ENCODE peak calls at places on chromosomes 6 and 20, in eight cellular contexts. E is heart right ventricle, V is MM.1S, R is GM12878, L is ovary, B is WERI-Rb-1, K is suprapubic skin, Y is lower lobe of right lung. S is an unnamed sample.

GRCh38 chr6:293185-294174 is 1.2 kb downstream of the DUSP22 start:
- DNase-seq in K (peak; percentile 89), B (no peak), V (peak; percentile 62), L (no peak), R (no peak), Y (no peak), E (peak; percentile 40), S (no peak)

GRCh38 chr20:35773154-35773751 is 1.4 kb downstream of the PHF20 start:
- DNase-seq in L (no peak), V (peak; percentile 45), R (peak; percentile 36), Y (no peak), E (no peak), B (no peak), K (no peak), S (no peak)

GRCh38 chr20:49415005-49415663 is 67.3 kb downstream of the KCNB1 start:
- DNase-seq in K (no peak), R (no peak), L (no peak), Y (no peak), B (no peak), V (no peak), E (no peak), S (no peak)

GRCh38 chr6:79665725-79666551 is 34.8 kb downstream of the SH3BGRL2 start:
- DNase-seq in V (no peak), L (no peak), K (no peak), E (no peak), R (no peak), B (no peak), Y (no peak), S (no peak)

GRCh38 chr6:44133003-44133931 is 5.9 kb downstream of the TMEM63B start:
- DNase-seq in L (peak; percentile 52), B (peak; percentile 86), K (no peak), Y (peak; percentile 77), E (peak; percentile 51), V (no peak), R (no peak), S (peak; percentile 30)

GRCh38 chr6:99612551-99613397 is 6.1 kb downstream of the PRDM13 start:
- DNase-seq in L (no peak), V (no peak), B (peak; percentile 48), K (no peak), R (no peak), Y (no peak), E (no peak), S (no peak)

GRCh38 chr6:108699290-108700041 is 138.7 kb downstream of the FOXO3 start:
- DNase-seq in Y (no peak), B (no peak), E (peak; percentile 36), K (no peak), V (no peak), L (no peak), R (no peak), S (no peak)

GRCh38 chr20:34083137-34083536 is 28.9 kb downstream of the EIF2S2 start:
- DNase-seq in E (peak; percentile 78), V (no peak), L (peak; percentile 48), K (peak; percentile 72), Y (peak; percentile 89), B (no peak), R (no peak), S (peak; percentile 57)

GRCh38 chr6:153167026-153167891 is 36.2 kb upstream of the RGS17 start:
- DNase-seq in R (no peak), Y (no peak), K (no peak), E (no peak), V (no peak), B (no peak), L (no peak), S (peak; percentile 80)

GRCh38 chr6:39086294-39086693 is 28.7 kb downstream of the SAYSD1 start:
- DNase-seq in E (no peak), R (peak; percentile 26), L (no peak), V (peak; percentile 80), K (no peak), Y (no peak), B (no peak), S (no peak)

GRCh38 chr6:157226761-157227160 is 96.6 kb downstream of the TMEM242 start:
- DNase-seq in L (no peak), Y (no peak), R (no peak), V (no peak), B (no peak), K (no peak), E (no peak), S (no peak)

GRCh38 chr6:55654445-55654844 is 75.5 kb upstream of the HMGCLL1 start:
- DNase-seq in B (no peak), V (no peak), E (no peak), R (no peak), L (no peak), Y (no peak), K (no peak), S (no peak)

GRCh38 chr6:36386495-36387439 is 702 bp downstream of the ETV7 start:
- DNase-seq in V (no peak), K (no peak), B (no peak), E (peak; percentile 15), R (no peak), Y (peak; percentile 63), L (peak; percentile 42), S (peak; percentile 69)

GRCh38 chr6:23445157-23445710 is 680.8 kb upstream of the NRSN1 start:
- DNase-seq in L (no peak), K (no peak), V (no peak), B (peak; percentile 43), E (peak; percentile 6), R (no peak), Y (no peak), S (no peak)

GRCh38 chr6:129774697-129775447 is 64.9 kb upstream of the ARHGAP18 start:
- DNase-seq in Y (peak; percentile 57), K (peak; percentile 72), E (peak; percentile 41), L (peak; percentile 52), B (peak; percentile 85), R (no peak), V (peak; percentile 42), S (peak; percentile 68)

GRCh38 chr20:22862645-22863230 is 172.4 kb upstream of the SSTR4 start:
- DNase-seq in B (no peak), L (no peak), Y (no peak), E (peak; percentile 42), K (no peak), R (no peak), V (no peak), S (no peak)

GRCh38 chr20:20217626-20218025 is 150.3 kb upstream of the INSM1 start:
- DNase-seq in R (no peak), Y (no peak), K (no peak), V (no peak), B (no peak), E (no peak), L (no peak), S (no peak)
- H3K27ac ChIP-seq in R (no peak overlapping the region), Y (no peak overlapping the region), K (no peak overlapping the region), V (no peak overlapping the region), B (no peak overlapping the region), E (peak overlapping the region; percentile 87), L (no peak overlapping the region), S (no peak overlapping the region)

DNA sequence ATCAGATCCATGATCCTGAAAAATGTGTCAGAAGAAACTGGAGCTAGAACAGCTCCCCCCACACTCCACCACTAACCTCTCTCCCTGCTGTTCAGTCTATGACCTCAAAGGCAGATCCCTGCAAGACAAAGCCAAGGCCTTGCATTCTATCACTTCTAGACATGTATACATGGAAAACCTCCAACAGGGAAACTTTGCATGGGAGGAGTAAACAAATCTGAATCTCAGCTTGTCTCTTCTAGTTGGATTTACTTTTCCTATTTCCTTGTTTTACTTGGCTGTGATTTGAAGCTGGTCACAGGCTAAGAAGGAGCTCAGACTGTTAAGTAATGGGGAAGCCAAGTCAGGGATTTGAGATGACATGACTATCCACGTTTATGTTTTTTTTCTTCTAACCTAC is 456.8 kb upstream of the CHD6 start:
- DNase-seq in R (no peak), Y (no peak), V (no peak), B (no peak), K (no peak), L (no peak), E (no peak), S (no peak)
- H3K9me3 ChIP-seq in R (no peaks in the 10 kb centered on the region), Y (no peaks in the 10 kb centered on the region), V (no peaks in the 10 kb centered on the region), B (no peaks in the 10 kb centered on the region), K (no peaks in the 10 kb centered on the region), L (no peaks in the 10 kb centered on the region), E (no peaks in the 10 kb centered on the region), S (no peaks in the 10 kb centered on the region)

DNA sequence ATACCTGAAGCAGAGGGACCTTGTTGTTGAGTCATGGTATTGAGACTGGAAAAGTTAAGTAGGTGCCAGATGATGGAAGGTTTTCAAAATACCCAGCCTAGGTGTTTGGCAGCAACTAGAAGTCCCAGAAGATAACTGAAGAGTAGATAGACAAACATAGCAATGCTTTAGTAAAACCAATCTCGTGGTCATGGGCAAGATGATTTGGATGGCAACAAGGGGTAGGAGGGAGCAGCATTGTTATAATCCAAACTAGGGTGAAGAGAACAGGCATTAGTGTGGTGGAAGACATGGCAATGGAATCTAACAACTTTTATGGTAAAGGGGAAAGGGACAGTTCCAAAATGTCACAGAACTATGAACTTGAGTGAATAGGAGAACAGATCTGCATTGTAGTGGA is 2.3 kb downstream of the FILIP1 start:
- DNase-seq in E (no peak), R (no peak), B (no peak), K (no peak), L (no peak), Y (no peak), V (no peak), S (no peak)
- H3K27ac ChIP-seq in E (peak overlapping the region; percentile 95), R (no peak overlapping the region), B (no peak overlapping the region), K (no peak overlapping the region), L (no peak overlapping the region), Y (peak overlapping the region; percentile 47), V (no peak overlapping the region), S (no peak overlapping the region)

GRCh38 chr20:7352165-7352564 is 584.7 kb downstream of the BMP2 start:
- DNase-seq in R (no peak), Y (no peak), B (no peak), L (no peak), V (no peak), K (no peak), E (no peak), S (no peak)
- H3K9me3 ChIP-seq in R (no peaks in the 10 kb centered on the region), Y (no peaks in the 10 kb centered on the region), B (no peaks in the 10 kb centered on the region), L (no peaks in the 10 kb centered on the region), V (no peaks in the 10 kb centered on the region), K (no peaks in the 10 kb centered on the region), E (no peaks in the 10 kb centered on the region), S (no peaks in the 10 kb centered on the region)